ENCODE peak calls at places on chromosomes 12 and 14, in five cellular contexts. O is heart right ventricle; W is cardiac muscle cell; R is CD8-positive, alpha-beta memory T cell; U is skeletal muscle cell. H is an unnamed sample.
A peak's percentile ranks its signal among the peaks of the same experiment; 100 is the strongest.

GRCh38 chr14:101705733-101706508 is 55.6 kb upstream of the PPP2R5C start:
- DNase-seq in O (peak; percentile 59), W (peak; percentile 76), R (peak; percentile 55), U (no peak), H (no peak)

GRCh38 chr12:108253540-108253939 is 85.6 kb downstream of the CMKLR1 start:
- DNase-seq in O (no peak), W (no peak), R (no peak), U (no peak), H (no peak)

GRCh38 chr12:128131955-128132354 is 135.0 kb upstream of the TMEM132C start:
- DNase-seq in O (no peak), W (no peak), R (no peak), U (no peak), H (no peak)

GRCh38 chr12:21992823-21993222 is 51.6 kb upstream of the ABCC9 start:
- DNase-seq in O (peak; percentile 35), W (peak; percentile 18), R (no peak), U (no peak), H (no peak)

GRCh38 chr12:30691122-30691879 is 4.4 kb downstream of the IPO8 start:
- DNase-seq in O (peak; percentile 32), W (peak; percentile 77), R (no peak), U (peak; percentile 59), H (no peak)

GRCh38 chr12:43832506-43833168 is 3.2 kb upstream of the TMEM117 start:
- DNase-seq in O (no peak), W (no peak), R (no peak), U (no peak), H (no peak)

GRCh38 chr12:50043854-50044253 is 13.5 kb upstream of the ASIC1 start:
- DNase-seq in O (no peak), W (no peak), R (no peak), U (no peak), H (no peak)

GRCh38 chr14:73935666-73936065 is 14.2 kb downstream of the FAM161B start:
- DNase-seq in O (no peak), W (peak; percentile 9), R (no peak), U (no peak), H (no peak)

GRCh38 chr12:712172-712863 is 40.1 kb upstream of the WNK1 start:
- DNase-seq in O (no peak), W (peak; percentile 20), R (no peak), U (peak; percentile 62), H (no peak)

GRCh38 chr14:50785506-50786063 is 45.4 kb downstream of the NIN start:
- DNase-seq in O (no peak), W (no peak), R (no peak), U (no peak), H (no peak)

GRCh38 chr14:105484069-105484996 is 2.4 kb upstream of the CRIP1 start:
- DNase-seq in O (peak; percentile 84), W (peak; percentile 19), R (peak; percentile 45), U (no peak), H (no peak)

GRCh38 chr12:117344716-117345115 is 16.7 kb downstream of the NOS1 start:
- DNase-seq in O (no peak), W (no peak), R (no peak), U (no peak), H (no peak)

GRCh38 chr12:56633465-56634241 is 3.5 kb upstream of the BAZ2A start:
- DNase-seq in O (no peak), W (no peak), R (no peak), U (no peak), H (no peak)

GRCh38 chr14:62692490-62693106 is 352.7 kb downstream of the KCNH5 start:
- DNase-seq in O (no peak), W (peak; percentile 36), R (no peak), U (no peak), H (no peak)

GRCh38 chr12:15732341-15733061 is 56.7 kb downstream of the EPS8 start:
- DNase-seq in O (no peak), W (peak; percentile 53), R (no peak), U (peak; percentile 54), H (no peak)

GRCh38 chr14:85534435-85534834 is 4.5 kb downstream of the FLRT2 start:
- DNase-seq in O (no peak), W (peak; percentile 42), R (no peak), U (no peak), H (no peak)

GRCh38 chr12:3750616-3751015 is 2.3 kb downstream of the CRACR2A start:
- DNase-seq in O (no peak), W (no peak), R (no peak), U (no peak), H (no peak)
- H3K4me3 ChIP-seq in O (no peak overlapping the region), W (no peak overlapping the region), R (no peak overlapping the region), U (no peak overlapping the region), H (no peak overlapping the region)

GRCh38 chr12:131835616-131836171 is 7.5 kb downstream of the MMP17 start:
- DNase-seq in O (no peak), W (no peak), R (no peak), U (no peak), H (no peak)
- H3K4me3 ChIP-seq in O (no peak overlapping the region), W (no peak overlapping the region), R (no peak overlapping the region), U (no peak overlapping the region), H (no peak overlapping the region)

GRCh38 chr12:54658306-54659264 is 10.4 kb upstream of the DCD start:
- DNase-seq in O (no peak), W (peak; percentile 62), R (peak; percentile 13), U (no peak), H (no peak)
- H3K4me3 ChIP-seq in O (no peak overlapping the region), W (no peak overlapping the region), R (no peak overlapping the region), U (no peak overlapping the region), H (no peak overlapping the region)

GRCh38 chr12:131122631-131123030 is 168.9 kb downstream of the ADGRD1 start:
- DNase-seq in O (no peak), W (no peak), R (no peak), U (no peak), H (no peak)
- H3K4me3 ChIP-seq in O (no peak overlapping the region), W (no peak overlapping the region), R (no peak overlapping the region), U (no peak overlapping the region), H (no peak overlapping the region)

DNA sequence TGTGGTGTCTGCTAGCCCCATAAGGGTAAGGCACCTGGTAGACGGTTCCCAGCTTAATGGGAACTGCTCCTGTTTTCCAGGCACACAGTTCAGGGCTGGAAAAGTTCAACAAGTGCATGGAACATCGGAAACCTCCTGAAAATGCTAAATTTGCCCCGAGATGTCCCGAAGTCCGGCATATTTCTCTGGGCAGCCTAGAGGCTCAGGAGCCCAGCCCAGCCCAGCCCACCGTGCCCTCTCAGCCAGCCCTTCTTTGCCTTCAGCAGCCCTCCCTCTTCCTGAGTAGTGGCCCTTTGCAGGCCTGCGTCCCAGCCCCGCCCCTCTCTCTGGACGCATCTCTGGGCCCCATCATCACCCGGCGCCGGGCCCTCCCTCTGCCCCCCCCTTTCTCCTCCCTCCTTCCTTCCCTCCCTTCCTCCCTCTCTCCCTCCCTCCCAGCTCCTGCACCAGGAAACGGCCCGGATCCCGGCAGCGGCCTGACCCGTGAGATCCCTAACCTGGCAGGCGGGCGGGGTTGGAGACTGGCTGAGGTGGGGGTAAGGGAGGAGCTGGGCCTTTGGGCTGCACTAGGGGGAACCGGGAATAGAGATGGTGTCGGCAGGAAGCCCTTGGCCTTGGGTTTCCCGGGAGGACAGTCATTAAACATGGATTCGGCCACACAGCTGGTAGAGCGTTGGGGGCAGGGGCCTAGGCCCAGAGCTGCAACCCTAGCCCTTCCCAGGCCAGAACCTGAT is at the start of gene BCL2L2:
- DNase-seq in O (peak; percentile 94), W (peak; percentile 96), R (no peak), U (peak; percentile 66), H (peak; percentile 70)
- H3K4me3 ChIP-seq in O (peak within 1 kb of the TSS; percentile 74), W (peak within 1 kb of the TSS; percentile 50), R (no peak within 1 kb of the TSS), U (peak within 1 kb of the TSS; percentile 95), H (peak within 1 kb of the TSS; percentile 92)

DNA sequence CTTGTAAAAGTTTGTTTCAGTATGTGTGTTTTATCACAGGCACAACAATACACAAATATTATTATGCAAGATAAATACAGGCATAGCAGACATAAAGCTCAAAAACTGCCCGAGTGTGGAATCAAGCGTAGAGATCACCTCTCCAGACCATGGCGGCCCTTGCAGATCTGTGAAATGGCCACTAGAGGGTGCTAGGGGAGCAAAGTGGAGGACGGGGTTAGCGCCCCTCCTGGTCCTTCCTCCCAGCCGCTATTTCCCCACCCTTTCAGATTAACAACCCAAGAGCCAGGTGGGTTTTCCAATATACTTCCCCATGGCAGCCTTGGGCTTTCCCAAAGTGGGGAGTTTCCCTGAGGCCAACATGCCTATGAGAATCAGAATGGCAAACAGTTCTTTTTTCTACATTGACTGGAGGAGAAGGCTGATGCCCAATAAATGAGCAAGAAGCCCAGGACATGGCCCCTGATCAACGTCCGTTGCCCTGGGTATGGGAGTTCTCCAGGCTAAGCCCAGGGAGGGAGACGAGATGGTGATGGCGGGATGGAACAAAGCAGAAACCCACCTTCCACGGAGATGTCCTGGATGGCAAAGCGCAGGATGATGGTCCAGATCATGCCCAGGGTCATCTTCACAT is 67.4 kb downstream of the ACTN1 start:
- DNase-seq in O (peak; percentile 84), W (peak; percentile 84), R (peak; percentile 58), U (no peak), H (peak; percentile 56)
- H3K4me3 ChIP-seq in O (no peak overlapping the region), W (no peak overlapping the region), R (no peak overlapping the region), U (no peak overlapping the region), H (no peak overlapping the region)

GRCh38 chr12:69240625-69240984 is 1.2 kb downstream of the CPSF6 start:
- DNase-seq in O (no peak), W (peak; percentile 15), R (peak; percentile 5), U (no peak), H (no peak)
- H3K4me3 ChIP-seq in O (peak overlapping the region; percentile 88), W (peak overlapping the region; percentile 86), R (peak overlapping the region; percentile 95), U (peak overlapping the region; percentile 89), H (peak overlapping the region; percentile 80)

H was measured in AG04450.